ENCODE peak calls at places on chromosomes 6 and 20, in four cellular contexts. One of them, this sample, is unnamed.

GRCh38 chr6:163965426-163966348 is 551.2 kb downstream of the QKI start:
- DNase-seq in HEK293T: peak
- DNase-seq in K562: no peak
- DNase-seq in HepG2: no peak
- DNase-seq in this sample: no peak

GRCh38 chr20:53929974-53930650 is 140.3 kb downstream of the BCAS1 start:
- DNase-seq in HEK293T: no peak
- DNase-seq in K562: no peak
- DNase-seq in HepG2: no peak
- DNase-seq in this sample: peak

GRCh38 chr6:142886431-142887170 is 58.4 kb downstream of the HIVEP2 start:
- DNase-seq in HEK293T: no peak
- DNase-seq in K562: peak
- DNase-seq in HepG2: peak
- DNase-seq in this sample: peak

GRCh38 chr6:169859401-169859977 is 108.1 kb downstream of the ERMARD start:
- DNase-seq in HEK293T: no peak
- DNase-seq in K562: no peak
- DNase-seq in HepG2: no peak
- DNase-seq in this sample: no peak

GRCh38 chr6:46203388-46203787 is 32.6 kb upstream of the ENPP5 start:
- DNase-seq in HEK293T: no peak
- DNase-seq in K562: no peak
- DNase-seq in HepG2: no peak
- DNase-seq in this sample: no peak

GRCh38 chr20:7379621-7380220 is 560.5 kb downstream of the HAO1 start:
- DNase-seq in HEK293T: no peak
- DNase-seq in K562: no peak
- DNase-seq in HepG2: no peak
- DNase-seq in this sample: no peak

GRCh38 chr20:37283530-37284195 is 5.8 kb upstream of the MANBAL start:
- DNase-seq in HEK293T: no peak
- DNase-seq in K562: no peak
- DNase-seq in HepG2: no peak
- DNase-seq in this sample: no peak

GRCh38 chr6:4355241-4355640 is 219.9 kb upstream of the ECI2 start:
- DNase-seq in HEK293T: no peak
- DNase-seq in K562: peak
- DNase-seq in HepG2: no peak
- DNase-seq in this sample: no peak

GRCh38 chr6:74715362-74716068 is 490.3 kb downstream of the COL12A1 start:
- DNase-seq in HEK293T: no peak
- DNase-seq in K562: no peak
- DNase-seq in HepG2: no peak
- DNase-seq in this sample: no peak
- TF ChIP-seq FOXK2 in HEK293T: no peak
- TF ChIP-seq FOXK2 in K562: no peak
- TF ChIP-seq FOXK2 in HepG2: no peak
- TF ChIP-seq FOXK2 in this sample: no peak

GRCh38 chr6:21110684-21111398 is 482.7 kb upstream of the SOX4 start:
- DNase-seq in HEK293T: no peak
- DNase-seq in K562: no peak
- DNase-seq in HepG2: no peak
- DNase-seq in this sample: no peak

GRCh38 chr6:21109421-21110178 is 484.0 kb upstream of the SOX4 start:
- DNase-seq in HEK293T: no peak
- DNase-seq in K562: peak
- DNase-seq in HepG2: peak
- DNase-seq in this sample: peak

GRCh38 chr6:21111399-21111725 is 482.2 kb upstream of the SOX4 start:
- DNase-seq in HEK293T: no peak
- DNase-seq in K562: no peak
- DNase-seq in HepG2: peak
- DNase-seq in this sample: no peak

DNA sequence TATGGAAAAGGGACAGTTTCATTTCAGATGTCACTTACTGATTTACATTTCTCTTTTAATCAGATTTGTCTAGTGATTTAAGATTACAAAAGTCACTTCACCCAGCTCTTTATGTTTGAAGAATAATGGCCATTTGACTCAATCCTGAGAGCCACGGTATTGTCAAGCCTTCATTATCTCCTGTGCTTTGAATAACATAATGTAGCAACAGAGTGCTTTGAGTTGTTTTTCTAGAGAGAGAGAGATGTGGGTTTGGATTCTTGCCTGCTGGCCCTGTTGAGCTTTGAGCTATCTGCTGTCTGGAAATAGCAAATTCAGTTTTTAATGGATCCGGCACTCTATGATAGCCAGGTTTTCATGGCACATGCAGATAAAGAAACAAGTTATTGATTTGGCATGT is 478.4 kb upstream of the SOX4 start:
- DNase-seq in HEK293T: no peak
- DNase-seq in K562: no peak
- DNase-seq in HepG2: peak
- DNase-seq in this sample: no peak
- TF ChIP-seq FOXK2 in HEK293T: no peak
- TF ChIP-seq FOXK2 in K562: no peak
- TF ChIP-seq FOXK2 in HepG2: no peak
- TF ChIP-seq FOXK2 in this sample: no peak

GRCh38 chr6:75563032-75563431 is 38.6 kb upstream of the SENP6 start:
- DNase-seq in HEK293T: peak
- DNase-seq in K562: peak
- DNase-seq in HepG2: peak
- DNase-seq in this sample: no peak
- TF ChIP-seq FOXK2 in HEK293T: no peak
- TF ChIP-seq FOXK2 in K562: no peak
- TF ChIP-seq FOXK2 in HepG2: no peak
- TF ChIP-seq FOXK2 in this sample: no peak

GRCh38 chr6:136365781-136366354 is 76.2 kb upstream of the BCLAF1 start:
- DNase-seq in HEK293T: no peak
- DNase-seq in K562: no peak
- DNase-seq in HepG2: no peak
- DNase-seq in this sample: no peak
- TF ChIP-seq FOXK2 in HEK293T: no peak
- TF ChIP-seq FOXK2 in K562: no peak
- TF ChIP-seq FOXK2 in HepG2: no peak
- TF ChIP-seq FOXK2 in this sample: no peak

This sample was measured in GM12878.